ENCODE peak calls at places on chromosomes 3 and 15, in six cellular contexts. E, F, I, P, M and D are unnamed samples.
A peak's percentile ranks its signal among the peaks of the same experiment; 100 is the strongest.

GRCh38 chr3:197854596-197855343 is 63.7 kb downstream of the LRCH3 start:
- DNase-seq in E (peak; percentile 99), F (no peak), I (peak; percentile 97), P (peak; percentile 65), M (peak; percentile 89), D (peak; percentile 80)

GRCh38 chr3:113271594-113272368 is 60.4 kb downstream of the BOC start:
- DNase-seq in E (no peak), F (no peak), I (no peak), P (no peak), M (no peak), D (no peak)

GRCh38 chr3:38616658-38617057 is 32.8 kb downstream of the SCN5A start:
- DNase-seq in E (no peak), F (no peak), I (peak; percentile 52), P (no peak), M (no peak), D (no peak)

GRCh38 chr15:59178151-59178705 is 28.4 kb upstream of the LDHAL6B start:
- DNase-seq in E (no peak), F (no peak), I (no peak), P (no peak), M (no peak), D (no peak)

GRCh38 chr15:63752075-63752684 is 81.6 kb downstream of the HERC1 start:
- DNase-seq in E (peak; percentile 65), F (no peak), I (peak; percentile 61), P (no peak), M (peak; percentile 63), D (no peak)

GRCh38 chr3:126683506-126683905 is 20.5 kb upstream of the CHCHD6 start:
- DNase-seq in E (no peak), F (no peak), I (peak; percentile 22), P (no peak), M (no peak), D (no peak)

GRCh38 chr15:66138096-66138783 is 115.3 kb downstream of the MEGF11 start:
- DNase-seq in E (no peak), F (no peak), I (no peak), P (no peak), M (no peak), D (no peak)

GRCh38 chr3:81741214-81741613 is 20.2 kb downstream of the GBE1 start:
- DNase-seq in E (peak; percentile 73), F (no peak), I (no peak), P (no peak), M (peak; percentile 63), D (no peak)

GRCh38 chr3:23258110-23258509 is 55.0 kb downstream of the UBE2E2 start:
- DNase-seq in E (peak; percentile 53), F (no peak), I (peak; percentile 13), P (no peak), M (no peak), D (no peak)

GRCh38 chr3:127734181-127734720 is 61.5 kb downstream of the ABTB1 start:
- DNase-seq in E (no peak), F (no peak), I (no peak), P (no peak), M (no peak), D (no peak)

GRCh38 chr3:168467085-168467714 is 371.5 kb upstream of the GOLIM4 start:
- DNase-seq in E (peak; percentile 55), F (peak; percentile 17), I (peak; percentile 76), P (no peak), M (peak; percentile 26), D (peak; percentile 34)

GRCh38 chr3:150216041-150216811 is 191.9 kb upstream of the TSC22D2 start:
- DNase-seq in E (peak; percentile 61), F (no peak), I (peak; percentile 93), P (no peak), M (peak; percentile 33), D (no peak)

GRCh38 chr3:25424238-25425013 is 3.6 kb upstream of the RARB start:
- DNase-seq in E (no peak), F (no peak), I (no peak), P (no peak), M (peak; percentile 67), D (no peak)

DNA sequence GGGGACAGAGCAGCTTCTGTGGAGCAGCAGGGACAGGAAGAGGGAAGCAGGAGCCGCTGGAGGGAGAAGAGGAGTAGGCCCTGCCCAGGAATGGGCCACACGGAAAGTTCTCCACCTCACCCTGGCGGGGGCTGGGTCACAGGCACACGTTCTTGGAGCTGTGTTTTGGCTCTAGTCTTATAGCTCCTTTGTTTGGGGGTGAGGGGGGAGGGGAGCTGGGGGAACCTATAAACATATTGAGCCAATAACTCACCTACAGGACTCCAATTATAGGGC is 508.6 kb downstream of the SHQ1 start:
- DNase-seq in E (no peak), F (no peak), I (peak; percentile 50), P (no peak), M (no peak), D (no peak)
- H3K4ac ChIP-seq in E (peak overlapping the region; percentile 83), F (no peak overlapping the region), I (peak overlapping the region; percentile 5), P (no peak overlapping the region), M (peak overlapping the region; percentile 88), D (no peak overlapping the region)

DNA sequence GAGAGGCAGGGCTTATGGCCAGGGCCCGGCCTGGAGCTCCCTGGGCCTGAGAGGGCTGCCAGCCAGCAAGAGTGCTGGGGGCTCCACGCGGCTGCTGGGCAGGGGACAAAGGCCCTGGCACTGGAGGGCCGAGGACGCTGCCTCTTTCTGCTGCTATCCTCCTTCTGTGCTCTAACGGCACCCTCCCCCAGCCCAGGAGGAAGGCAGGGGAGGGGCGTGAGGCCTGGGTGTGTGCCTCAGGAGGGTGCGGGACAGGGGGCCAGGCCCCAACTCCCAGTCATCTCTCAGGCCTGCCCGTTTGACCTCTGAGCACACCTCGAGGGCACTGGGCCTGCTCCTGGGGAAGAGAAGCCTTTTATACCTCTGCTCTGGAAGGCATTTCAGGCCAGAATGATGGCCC is 115.5 kb downstream of the ADCY5 start:
- DNase-seq in E (no peak), F (no peak), I (no peak), P (no peak), M (no peak), D (no peak)
- H3K4me1 ChIP-seq in E (no peaks in the 10 kb centered on the region), F (no peaks in the 10 kb centered on the region), I (no peaks in the 10 kb centered on the region), P (peaks cover 5% of the 10 kb centered on the region), M (no peaks in the 10 kb centered on the region), D (no peaks in the 10 kb centered on the region)

GRCh38 chr15:38699633-38700230 is 135.1 kb upstream of the RASGRP1 start:
- DNase-seq in E (peak; percentile 65), F (peak; percentile 43), I (peak; percentile 80), P (no peak), M (peak; percentile 63), D (peak; percentile 59)

GRCh38 chr15:38696790-38697495 is 132.3 kb upstream of the RASGRP1 start:
- DNase-seq in E (no peak), F (no peak), I (peak; percentile 77), P (no peak), M (no peak), D (no peak)

GRCh38 chr15:38696120-38696727 is 131.6 kb upstream of the RASGRP1 start:
- DNase-seq in E (peak; percentile 63), F (no peak), I (no peak), P (no peak), M (peak; percentile 49), D (no peak)

GRCh38 chr15:38695249-38696119 is 130.9 kb upstream of the RASGRP1 start:
- DNase-seq in E (no peak), F (no peak), I (no peak), P (no peak), M (peak; percentile 16), D (no peak)

DNA sequence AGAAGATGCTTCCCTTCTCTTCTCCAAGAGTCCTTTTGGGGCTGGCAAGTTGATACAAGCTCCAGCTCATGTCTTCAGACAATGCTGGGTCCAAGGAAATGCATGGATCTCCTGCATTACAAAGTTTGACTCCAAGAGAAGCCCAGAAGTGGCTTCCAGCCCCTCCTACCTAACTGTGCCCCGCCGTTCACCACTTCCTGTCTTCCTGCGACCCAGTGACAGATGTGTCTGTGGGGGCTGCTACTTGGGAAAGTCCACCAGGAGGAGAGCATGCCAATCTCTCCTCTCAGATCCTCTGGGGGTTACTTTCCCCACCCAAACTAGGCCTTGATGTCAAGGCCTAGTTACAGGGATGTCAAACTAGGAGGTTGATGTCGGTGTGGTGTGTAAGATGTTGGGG is 133.6 kb upstream of the RASGRP1 start:
- DNase-seq in E (no peak), F (no peak), I (no peak), P (no peak), M (no peak), D (no peak)
- H2BK120ac ChIP-seq in E (no peak overlapping the region), F (no peak overlapping the region), I (no peak overlapping the region), P (no peak overlapping the region), M (no peak overlapping the region), D (no peak overlapping the region)

GRCh38 chr3:30609930-30610701 is 3.7 kb downstream of the TGFBR2 start:
- DNase-seq in E (no peak), F (no peak), I (no peak), P (no peak), M (no peak), D (no peak)

GRCh38 chr3:30610702-30611410 is 4.5 kb downstream of the TGFBR2 start:
- DNase-seq in E (no peak), F (no peak), I (no peak), P (no peak), M (no peak), D (no peak)

GRCh38 chr3:30613135-30613825 is 6.9 kb downstream of the TGFBR2 start:
- DNase-seq in E (no peak), F (no peak), I (no peak), P (no peak), M (peak; percentile 79), D (no peak)

GRCh38 chr3:30612422-30613134 is 6.2 kb downstream of the TGFBR2 start:
- DNase-seq in E (no peak), F (no peak), I (no peak), P (no peak), M (no peak), D (no peak)

GRCh38 chr3:30611613-30612421 is 5.4 kb downstream of the TGFBR2 start:
- DNase-seq in E (peak; percentile 60), F (no peak), I (peak; percentile 47), P (no peak), M (peak; percentile 61), D (no peak)
- H3K4ac ChIP-seq in E (peak overlapping the region; percentile 33), F (no peak overlapping the region), I (no peak overlapping the region), P (no peak overlapping the region), M (no peak overlapping the region), D (no peak overlapping the region)

GRCh38 chr3:183539821-183540220 is 15.7 kb downstream of the KLHL6 start:
- DNase-seq in E (no peak), F (no peak), I (no peak), P (no peak), M (no peak), D (no peak)
- H3K4me1 ChIP-seq in E (peaks cover 4% of the 10 kb centered on the region), F (peaks cover 3% of the 10 kb centered on the region), I (no peaks in the 10 kb centered on the region), P (peaks cover 4% of the 10 kb centered on the region), M (peaks cover 13% of the 10 kb centered on the region), D (no peaks in the 10 kb centered on the region)

DNA sequence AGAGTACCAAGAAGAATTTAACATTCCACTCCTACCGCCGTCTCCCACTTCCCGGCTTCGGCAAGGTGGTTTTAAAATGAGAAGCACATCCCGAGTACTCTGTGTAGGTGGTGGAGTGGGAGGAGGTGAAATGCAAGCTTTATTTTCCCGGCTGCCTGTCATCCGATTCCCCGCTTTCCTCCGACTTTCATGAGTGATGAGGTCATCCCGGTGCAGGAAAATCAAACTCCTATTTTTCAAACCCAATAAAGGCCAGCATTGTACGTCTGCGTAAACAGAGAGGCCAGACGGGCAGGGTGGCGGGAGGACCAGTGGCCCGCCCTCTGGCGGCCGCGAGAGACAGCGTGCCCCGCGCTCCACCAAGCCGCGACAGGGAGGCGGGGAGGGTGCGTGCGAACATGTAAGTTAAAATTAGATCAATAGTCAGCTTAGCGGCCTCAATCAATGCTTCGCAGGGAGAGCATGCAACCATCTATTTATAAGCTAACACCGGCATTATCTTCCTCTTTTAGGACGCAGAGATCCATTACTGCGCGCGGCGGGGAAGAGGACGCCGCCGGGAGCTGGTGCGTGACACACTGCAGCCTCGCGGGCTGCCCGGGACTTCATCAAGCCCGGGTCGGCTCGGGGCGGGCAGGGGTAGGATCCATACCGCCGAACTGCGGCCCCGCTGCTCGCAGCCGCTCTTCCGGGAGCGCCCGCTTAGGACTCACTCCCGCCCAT is 163.3 kb downstream of the CD47 start:
- DNase-seq in E (peak; percentile 67), F (peak; percentile 54), I (peak; percentile 69), P (peak; percentile 33), M (peak; percentile 76), D (peak; percentile 77)
- H2BK120ac ChIP-seq in E (no peak overlapping the region), F (no peak overlapping the region), I (no peak overlapping the region), P (no peak overlapping the region), M (no peak overlapping the region), D (no peak overlapping the region)